ENCODE peak calls at places on chromosomes 5 and 9, in five cellular contexts. S is memory B cell, T is aorta, V is M059J, U is left ventricle myocardium inferior. P is an unnamed sample.

GRCh38 chr5:14946813-14947640 is 75.4 kb upstream of the ANKH start:
- DNase-seq in S (peak; percentile 35), T (no peak), V (peak; percentile 44), U (no peak), P (peak; percentile 18)

GRCh38 chr5:132662925-132663770 is 5.2 kb downstream of the IL13 start:
- DNase-seq in S (peak; percentile 30), T (no peak), V (no peak), U (no peak), P (peak; percentile 17)

GRCh38 chr9:130837002-130837511 is 2.0 kb downstream of the ABL1 start:
- DNase-seq in S (no peak), T (no peak), V (peak; percentile 53), U (no peak), P (peak; percentile 39)

GRCh38 chr5:40991168-40991980 is 79.8 kb downstream of the MROH2B start:
- DNase-seq in S (no peak), T (peak; percentile 78), V (peak; percentile 83), U (peak; percentile 39), P (no peak)

GRCh38 chr9:76342862-76343261 is 51.4 kb downstream of the RFK start:
- DNase-seq in S (no peak), T (no peak), V (no peak), U (no peak), P (no peak)

GRCh38 chr5:8981016-8981415 is 564.9 kb downstream of the SEMA5A start:
- DNase-seq in S (no peak), T (no peak), V (no peak), U (no peak), P (no peak)

GRCh38 chr9:99451121-99451606 is 229.1 kb downstream of the SEC61B start:
- DNase-seq in S (no peak), T (no peak), V (peak; percentile 48), U (peak; percentile 46), P (no peak)

GRCh38 chr5:173970878-173971650 is 17.9 kb upstream of the C5orf47 start:
- DNase-seq in S (no peak), T (no peak), V (no peak), U (no peak), P (no peak)

GRCh38 chr9:5848372-5848882 is 15.5 kb upstream of the ERMP1 start:
- DNase-seq in S (no peak), T (no peak), V (no peak), U (no peak), P (no peak)

GRCh38 chr9:70136632-70137031 is 93.0 kb downstream of the MAMDC2 start:
- DNase-seq in S (no peak), T (no peak), V (peak; percentile 96), U (no peak), P (no peak)

GRCh38 chr5:1005904-1006655 is 2.5 kb upstream of the NKD2 start:
- DNase-seq in S (no peak), T (peak; percentile 40), V (no peak), U (peak; percentile 12), P (no peak)

GRCh38 chr9:92180669-92181181 is 65.5 kb upstream of the SPTLC1 start:
- DNase-seq in S (no peak), T (no peak), V (peak; percentile 80), U (no peak), P (no peak)

GRCh38 chr9:22731786-22732185 is 285.2 kb downstream of the DMRTA1 start:
- DNase-seq in S (no peak), T (no peak), V (peak; percentile 59), U (no peak), P (no peak)

GRCh38 chr5:78509884-78510769 is 138.4 kb downstream of the LHFPL2 start:
- DNase-seq in S (peak; percentile 20), T (peak; percentile 88), V (no peak), U (peak; percentile 81), P (peak; percentile 33)

GRCh38 chr5:1521054-1521453 is 2.7 kb downstream of the LPCAT1 start:
- DNase-seq in S (no peak), T (no peak), V (no peak), U (no peak), P (no peak)